ENCODE peak calls at places on chromosomes 6 and 20, in nine cellular contexts. P is SW 1271, A is NCI-H1417 treated with DMSO at 0.1 percent for 48 hours, R is AG09319, U is RWPE1, E is nephron progenitor cell, G is NCI-H774, Y is Right ventricle myocardium superior, I is T-helper 1 cell. H is an unnamed sample.

GRCh38 chr6:105648276-105648675 is 245.4 kb upstream of the PREP start:
- DNase-seq in P (no peak), A (no peak), R (no peak), U (no peak), E (no peak), G (no peak), Y (no peak), I (no peak), H (no peak)

GRCh38 chr6:148426317-148426977 is 83.8 kb downstream of the SASH1 start:
- DNase-seq in P (no peak), A (no peak), R (no peak), U (no peak), E (no peak), G (no peak), Y (no peak), I (no peak), H (peak; percentile 19)

GRCh38 chr20:11124849-11125505 is 451.2 kb upstream of the JAG1 start:
- DNase-seq in P (no peak), A (no peak), R (no peak), U (no peak), E (no peak), G (no peak), Y (no peak), I (no peak), H (no peak)

GRCh38 chr6:168578036-168578435 is 137.1 kb downstream of the SMOC2 start:
- DNase-seq in P (no peak), A (no peak), R (no peak), U (no peak), E (no peak), G (no peak), Y (no peak), I (no peak), H (no peak)

GRCh38 chr20:12728782-12729181 is 280.0 kb upstream of the SPTLC3 start:
- DNase-seq in P (no peak), A (no peak), R (no peak), U (no peak), E (no peak), G (no peak), Y (no peak), I (no peak), H (no peak)

GRCh38 chr6:11492444-11493300 is 44.9 kb upstream of the TMEM170B start:
- DNase-seq in P (no peak), A (no peak), R (no peak), U (no peak), E (no peak), G (no peak), Y (no peak), I (no peak), H (no peak)

GRCh38 chr6:36577298-36577697 is 16.9 kb upstream of the SRSF3 start:
- DNase-seq in P (peak; percentile 93), A (no peak), R (peak; percentile 57), U (peak; percentile 92), E (no peak), G (no peak), Y (no peak), I (no peak), H (no peak)

GRCh38 chr20:1855690-1856089 is 39.5 kb upstream of the SIRPA start:
- DNase-seq in P (no peak), A (no peak), R (no peak), U (no peak), E (no peak), G (no peak), Y (no peak), I (no peak), H (no peak)

GRCh38 chr6:15627829-15628228 is 35.0 kb downstream of the DTNBP1 start:
- DNase-seq in P (no peak), A (no peak), R (no peak), U (no peak), E (no peak), G (no peak), Y (no peak), I (no peak), H (no peak)

GRCh38 chr6:134267917-134268361 is 50.0 kb downstream of the SGK1 start:
- DNase-seq in P (no peak), A (no peak), R (no peak), U (no peak), E (peak; percentile 43), G (peak; percentile 60), Y (no peak), I (no peak), H (peak; percentile 7)

GRCh38 chr20:54822407-54822806 is 347.0 kb downstream of the DOK5 start:
- DNase-seq in P (no peak), A (no peak), R (no peak), U (no peak), E (no peak), G (no peak), Y (no peak), I (no peak), H (no peak)

GRCh38 chr6:148934956-148935355 is 188.1 kb downstream of the UST start:
- DNase-seq in P (no peak), A (no peak), R (no peak), U (no peak), E (no peak), G (no peak), Y (no peak), I (no peak), H (no peak)

GRCh38 chr6:130697661-130698535 is 129.3 kb upstream of the SMLR1 start:
- DNase-seq in P (peak; percentile 37), A (no peak), R (peak; percentile 40), U (peak; percentile 60), E (peak; percentile 43), G (peak; percentile 49), Y (no peak), I (no peak), H (peak; percentile 27)

GRCh38 chr20:43017241-43018030 is 172.3 kb downstream of the PTPRT start:
- DNase-seq in P (no peak), A (no peak), R (no peak), U (no peak), E (no peak), G (no peak), Y (no peak), I (no peak), H (no peak)

GRCh38 chr20:48359692-48360337 is 468.0 kb downstream of the PREX1 start:
- DNase-seq in P (no peak), A (no peak), R (no peak), U (no peak), E (no peak), G (no peak), Y (no peak), I (no peak), H (no peak)

GRCh38 chr6:97947841-97948240 is 664.8 kb upstream of the MMS22L start:
- DNase-seq in P (peak; percentile 88), A (no peak), R (no peak), U (peak; percentile 86), E (no peak), G (no peak), Y (no peak), I (no peak), H (peak; percentile 82)

GRCh38 chr6:40536442-40536841 is 50.7 kb downstream of the LRFN2 start:
- DNase-seq in P (no peak), A (no peak), R (no peak), U (no peak), E (peak; percentile 24), G (no peak), Y (no peak), I (no peak), H (peak; percentile 23)

GRCh38 chr6:17574871-17575560 is 25.1 kb upstream of the FAM8A1 start:
- DNase-seq in P (no peak), A (no peak), R (peak; percentile 55), U (peak; percentile 65), E (no peak), G (no peak), Y (no peak), I (no peak), H (no peak)

GRCh38 chr6:44263357-44264100 is 1.8 kb downstream of the NFKBIE start:
- DNase-seq in P (peak; percentile 35), A (no peak), R (no peak), U (no peak), E (peak; percentile 42), G (no peak), Y (no peak), I (peak; percentile 38), H (no peak)

GRCh38 chr20:59667981-59668515 is 63.7 kb downstream of the PHACTR3 start:
- DNase-seq in P (no peak), A (no peak), R (no peak), U (no peak), E (no peak), G (no peak), Y (no peak), I (no peak), H (no peak)

GRCh38 chr6:28258877-28259777 is at the start of gene NKAPL:
- DNase-seq in P (no peak), A (no peak), R (no peak), U (no peak), E (no peak), G (no peak), Y (peak; percentile 92), I (no peak), H (no peak)

GRCh38 chr6:154732538-154732823 is 735 bp upstream of the SCAF8 start:
- DNase-seq in P (no peak), A (no peak), R (no peak), U (peak; percentile 38), E (no peak), G (no peak), Y (no peak), I (no peak), H (no peak)

GRCh38 chr20:56257604-56258003 is 9.1 kb downstream of the MC3R start:
- DNase-seq in P (no peak), A (no peak), R (no peak), U (no peak), E (no peak), G (no peak), Y (no peak), I (no peak), H (no peak)

GRCh38 chr6:1311400-1312192 is at the start of gene FOXQ1:
- DNase-seq in P (peak; percentile 43), A (no peak), R (no peak), U (peak; percentile 66), E (peak; percentile 69), G (peak; percentile 2), Y (peak; percentile 52), I (no peak), H (peak; percentile 49)

GRCh38 chr6:116008470-116009229 is 52.0 kb downstream of the FRK start:
- DNase-seq in P (no peak), A (no peak), R (no peak), U (no peak), E (no peak), G (peak; percentile 53), Y (no peak), I (no peak), H (peak; percentile 12)

GRCh38 chr20:19981091-19981490 is 36.1 kb upstream of the NAA20 start:
- DNase-seq in P (peak; percentile 32), A (no peak), R (no peak), U (no peak), E (no peak), G (no peak), Y (no peak), I (no peak), H (peak; percentile 63)

GRCh38 chr20:11447371-11448100 is 470.2 kb upstream of the BTBD3 start:
- DNase-seq in P (no peak), A (no peak), R (no peak), U (no peak), E (no peak), G (no peak), Y (no peak), I (no peak), H (no peak)

GRCh38 chr20:14963262-14963663 is 625.9 kb upstream of the FLRT3 start:
- DNase-seq in P (no peak), A (no peak), R (no peak), U (peak; percentile 96), E (no peak), G (no peak), Y (no peak), I (no peak), H (peak; percentile 86)

GRCh38 chr6:68296126-68296525 is 339.0 kb upstream of the ADGRB3 start:
- DNase-seq in P (no peak), A (no peak), R (no peak), U (no peak), E (no peak), G (no peak), Y (no peak), I (no peak), H (no peak)

GRCh38 chr6:41497994-41498393 is 48.2 kb upstream of the FOXP4 start:
- DNase-seq in P (no peak), A (no peak), R (no peak), U (no peak), E (no peak), G (no peak), Y (no peak), I (no peak), H (no peak)

GRCh38 chr6:30326446-30327231 is at the start of gene TRIM39:
- DNase-seq in P (peak; percentile 84), A (peak; percentile 41), R (peak; percentile 55), U (peak; percentile 91), E (peak; percentile 80), G (peak; percentile 74), Y (peak; percentile 95), I (peak; percentile 78), H (peak; percentile 93)

H was measured in NCI-H69.